ENCODE peak calls at places on chromosomes 5 and 9, in four cellular contexts. B is posterior cingulate gyrus; C is NCI-H748 treated with DMSO at 0.1 percent for 48 hours; E is activated naive CD4-positive, alpha-beta T cell treated with anti-CD3 and anti-CD28 coated beads for 36 hours. I is an unnamed sample.

GRCh38 chr5:72721844-72722243 is 94.6 kb upstream of the TNPO1 start:
- DNase-seq in C (no peak), B (no peak), E (no peak), I (no peak)

GRCh38 chr9:136244116-136244775 is 1.4 kb downstream of the QSOX2 start:
- DNase-seq in E (peak; percentile 86), B (no peak), C (no peak), I (no peak)

GRCh38 chr9:17380126-17380861 is 198.6 kb upstream of the SH3GL2 start:
- DNase-seq in C (no peak), E (no peak), B (no peak), I (no peak)

GRCh38 chr5:50340757-50341156 is 100.3 kb downstream of the EMB start:
- DNase-seq in B (no peak), E (no peak), C (no peak), I (no peak)

GRCh38 chr9:81631213-81631745 is 58.1 kb downstream of the TLE1 start:
- DNase-seq in E (no peak), B (no peak), C (no peak), I (no peak)

GRCh38 chr9:110923601-110924000 is 114.7 kb downstream of the LPAR1 start:
- DNase-seq in E (no peak), B (no peak), C (no peak), I (no peak)

GRCh38 chr9:690517-691111 is 150.9 kb upstream of the DMRT1 start:
- DNase-seq in B (no peak), C (no peak), E (no peak), I (no peak)

GRCh38 chr5:68316469-68316868 is 100.9 kb downstream of the PIK3R1 start:
- DNase-seq in B (no peak), C (no peak), E (no peak), I (no peak)

GRCh38 chr9:137370865-137371520 is 52.0 kb downstream of the EXD3 start:
- DNase-seq in E (no peak), C (no peak), B (peak; percentile 36), I (peak; percentile 45)

GRCh38 chr5:167898361-167899042 is 392.9 kb upstream of the WWC1 start:
- DNase-seq in E (no peak), C (no peak), B (no peak), I (no peak)

I was measured in COLO829.